ENCODE peak calls at places on chromosome 20, in four cellular contexts. K, I, S and A are unnamed samples.

GRCh38 chr20:63178889-63179751 is 36.8 kb downstream of the YTHDF1 start:
- DNase-seq in K (no peak), I (peak; percentile 83), S (no peak), A (peak; percentile 77)

GRCh38 chr20:39111359-39112195 is 149.4 kb downstream of the DHX35 start:
- DNase-seq in K (no peak), I (no peak), S (no peak), A (no peak)

GRCh38 chr20:3510110-3510509 is 39.3 kb downstream of the ATRN start:
- DNase-seq in K (peak; percentile 87), I (no peak), S (no peak), A (no peak)

GRCh38 chr20:24066075-24066700 is 77.6 kb upstream of the GGTLC1 start:
- DNase-seq in K (no peak), I (no peak), S (no peak), A (no peak)

GRCh38 chr20:58169441-58169840 is 59.0 kb downstream of the ANKRD60 start:
- DNase-seq in K (no peak), I (no peak), S (no peak), A (no peak)

GRCh38 chr20:47736570-47737152 is 48.6 kb downstream of the SULF2 start:
- DNase-seq in K (no peak), I (no peak), S (no peak), A (no peak)

GRCh38 chr20:32980990-32981389 is 23.2 kb downstream of the SUN5 start:
- DNase-seq in K (no peak), I (no peak), S (no peak), A (no peak)

GRCh38 chr20:25402583-25402982 is 4.9 kb upstream of the GINS1 start:
- DNase-seq in K (no peak), I (no peak), S (no peak), A (no peak)

GRCh38 chr20:31543966-31544598 is 29.8 kb downstream of the HM13 start:
- DNase-seq in K (no peak), I (no peak), S (no peak), A (no peak)

GRCh38 chr20:40339661-40340449 is 349.2 kb downstream of the MAFB start:
- DNase-seq in K (no peak), I (no peak), S (no peak), A (no peak)

GRCh38 chr20:4038047-4038459 is 22.7 kb upstream of the RNF24 start:
- DNase-seq in K (no peak), I (peak; percentile 36), S (peak; percentile 75), A (peak; percentile 48)

GRCh38 chr20:4195499-4195898 is 180.1 kb upstream of the RNF24 start:
- DNase-seq in K (peak; percentile 61), I (peak; percentile 36), S (no peak), A (peak; percentile 19)

GRCh38 chr20:61898405-61898804 is 167.3 kb downstream of the TAF4 start:
- DNase-seq in K (no peak), I (no peak), S (no peak), A (no peak)

GRCh38 chr20:61896058-61896961 is 169.4 kb downstream of the TAF4 start:
- DNase-seq in K (peak; percentile 44), I (peak; percentile 81), S (no peak), A (peak; percentile 29)

GRCh38 chr20:61897401-61898295 is 168.0 kb downstream of the TAF4 start:
- DNase-seq in K (no peak), I (no peak), S (no peak), A (no peak)

GRCh38 chr20:61895016-61895415 is 170.7 kb downstream of the TAF4 start:
- DNase-seq in K (no peak), I (no peak), S (no peak), A (no peak)

GRCh38 chr20:61895686-61896057 is 170.0 kb downstream of the TAF4 start:
- DNase-seq in K (no peak), I (no peak), S (no peak), A (no peak)
- H3K27me3 ChIP-seq in K (peaks cover 54% of the 10 kb centered on the region), I (peaks cover 50% of the 10 kb centered on the region), S (no peaks in the 10 kb centered on the region), A (no peaks in the 10 kb centered on the region)

GRCh38 chr20:15063077-15063476 is 725.7 kb upstream of the FLRT3 start:
- DNase-seq in K (no peak), I (no peak), S (no peak), A (no peak)

GRCh38 chr20:15061955-15062354 is 724.5 kb upstream of the FLRT3 start:
- DNase-seq in K (peak; percentile 97), I (no peak), S (no peak), A (no peak)

GRCh38 chr20:15058836-15059235 is 721.4 kb upstream of the FLRT3 start:
- DNase-seq in K (no peak), I (no peak), S (no peak), A (no peak)

GRCh38 chr20:15061061-15061430 is 723.6 kb upstream of the FLRT3 start:
- DNase-seq in K (peak; percentile 7), I (no peak), S (no peak), A (no peak)

GRCh38 chr20:15060265-15061060 is 723.1 kb upstream of the FLRT3 start:
- DNase-seq in K (peak; percentile 99), I (no peak), S (no peak), A (no peak)
- TF ChIP-seq GABPA in K (peak; percentile 50), I (no peak), S (no peak), A (no peak)

GRCh38 chr20:37944456-37944981 is 41.6 kb downstream of the VSTM2L start:
- DNase-seq in K (no peak), I (no peak), S (no peak), A (no peak)

GRCh38 chr20:37943501-37944455 is 40.9 kb downstream of the VSTM2L start:
- DNase-seq in K (no peak), I (peak; percentile 48), S (no peak), A (no peak)

GRCh38 chr20:37946946-37947345 is 44.0 kb downstream of the VSTM2L start:
- DNase-seq in K (no peak), I (no peak), S (no peak), A (no peak)

GRCh38 chr20:37943033-37943432 is 40.1 kb downstream of the VSTM2L start:
- DNase-seq in K (no peak), I (no peak), S (no peak), A (peak; percentile 37)

DNA sequence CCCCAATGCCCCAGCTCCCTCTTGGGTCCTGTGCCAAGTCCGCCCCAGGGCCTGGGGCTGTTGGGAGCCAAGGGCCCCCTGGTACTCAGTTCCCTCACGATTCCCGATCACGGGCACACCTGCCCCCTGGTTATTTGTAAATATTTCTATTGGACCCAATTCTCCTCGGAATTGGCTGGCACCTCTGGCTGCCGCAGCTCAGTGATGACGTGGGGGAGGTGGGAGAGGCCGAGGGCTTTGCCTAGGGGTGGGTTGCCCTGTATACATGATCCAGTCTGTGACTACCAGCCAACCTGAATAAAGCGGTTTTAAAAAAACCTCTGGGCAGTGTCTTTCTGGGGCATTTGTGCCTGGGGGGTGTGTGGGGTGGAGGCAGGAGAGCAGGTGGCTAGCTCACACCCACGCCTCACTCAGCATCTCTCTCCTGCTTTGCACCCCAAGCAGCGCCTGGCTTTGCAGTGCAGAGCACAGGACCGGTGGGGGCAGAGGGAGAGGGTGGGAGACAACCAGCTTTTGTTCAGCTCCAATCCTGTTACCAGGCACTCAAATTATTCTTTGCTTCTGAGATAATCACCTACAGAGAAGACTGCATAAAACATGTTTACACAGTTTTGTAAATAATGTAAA is 42.2 kb downstream of the VSTM2L start:
- DNase-seq in K (no peak), I (no peak), S (no peak), A (peak; percentile 38)
- TF ChIP-seq SRF in K (no peak), I (no peak), S (no peak), A (no peak)

DNA sequence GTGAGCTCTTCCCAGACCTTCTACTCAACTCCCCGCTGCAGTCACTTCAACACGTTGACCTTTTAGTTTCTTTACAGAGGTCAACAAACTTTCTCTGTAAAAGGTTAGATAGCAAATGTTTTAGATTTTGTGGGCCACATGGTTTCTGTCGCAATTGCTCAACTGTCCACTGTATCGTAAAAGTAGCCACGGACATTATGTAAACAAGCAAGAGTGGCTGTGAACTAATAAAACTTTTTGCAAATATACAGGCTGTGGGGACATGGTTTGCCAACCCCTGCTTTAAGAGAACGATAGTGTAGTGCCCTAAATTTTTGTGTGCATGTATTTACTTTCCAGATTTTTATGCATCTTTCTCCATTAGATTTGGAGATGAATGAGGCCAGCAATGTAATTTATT is 247.6 kb upstream of the TSHZ2 start:
- DNase-seq in K (no peak), I (no peak), S (no peak), A (no peak)
- H3K27me3 ChIP-seq in K (no peaks in the 10 kb centered on the region), I (no peaks in the 10 kb centered on the region), S (no peaks in the 10 kb centered on the region), A (no peaks in the 10 kb centered on the region)

GRCh38 chr20:21548390-21549035 is 34.6 kb upstream of the NKX2-2 start:
- DNase-seq in K (no peak), I (no peak), S (peak; percentile 46), A (no peak)
- TF ChIP-seq GABPA in K (no peak), I (no peak), S (no peak), A (no peak)